ENCODE peak calls at places on chromosomes 5 and 9, in four cellular contexts. U is stimulated activated CD4-positive, alpha-beta T cell treated with anti-CD3 and anti-CD28 coated beads, Interleukin-1b, Interleukin-23, amount 100 ng/mL, for 1 hour; E is AG08395; C is uterus. L is an unnamed sample.

GRCh38 chr5:52920929-52921328 is 68.2 kb upstream of the ITGA2 start:
- DNase-seq in U (no peak), E (peak; percentile 14), C (no peak), L (no peak)

GRCh38 chr5:52043543-52043942 is 660.3 kb downstream of the ISL1 start:
- DNase-seq in U (no peak), E (no peak), C (no peak), L (no peak)

GRCh38 chr9:93891549-93892310 is 63.4 kb downstream of the BARX1 start:
- DNase-seq in U (no peak), E (no peak), C (no peak), L (no peak)

GRCh38 chr9:91522496-91522895 is 98.9 kb upstream of the NFIL3 start:
- DNase-seq in U (no peak), E (no peak), C (no peak), L (no peak)

GRCh38 chr9:125746017-125746773 is 978 bp upstream of the PBX3 start:
- DNase-seq in U (peak; percentile 91), E (peak; percentile 92), C (peak; percentile 90), L (peak; percentile 97)

GRCh38 chr5:57779383-57780223 is 297.0 kb upstream of the ACTBL2 start:
- DNase-seq in U (no peak), E (peak; percentile 58), C (peak; percentile 18), L (peak; percentile 8)

GRCh38 chr9:111000202-111000601 is 38.1 kb downstream of the LPAR1 start:
- DNase-seq in U (no peak), E (no peak), C (no peak), L (no peak)

GRCh38 chr9:120875643-120875953 is 1.4 kb downstream of the PHF19 start:
- DNase-seq in U (no peak), E (no peak), C (no peak), L (no peak)

GRCh38 chr9:72526901-72527800 is 5.7 kb downstream of the TMC1 start:
- DNase-seq in U (peak; percentile 40), E (peak; percentile 93), C (peak; percentile 79), L (peak; percentile 53)

GRCh38 chr9:130368631-130369103 is 76.1 kb upstream of the ASS1 start:
- DNase-seq in U (peak; percentile 2), E (no peak), C (no peak), L (no peak)

GRCh38 chr5:173815571-173815970 is 72.6 kb upstream of the CPEB4 start:
- DNase-seq in U (no peak), E (no peak), C (no peak), L (no peak)

GRCh38 chr5:73701566-73701965 is 75.6 kb downstream of the ARHGEF28 start:
- DNase-seq in U (no peak), E (no peak), C (no peak), L (no peak)

GRCh38 chr9:37775216-37775919 is 9.5 kb downstream of the EXOSC3 start:
- DNase-seq in U (no peak), E (peak; percentile 6), C (no peak), L (no peak)

GRCh38 chr5:92941806-92942205 is 639.2 kb downstream of the NR2F1-AS1 start:
- DNase-seq in U (no peak), E (no peak), C (no peak), L (no peak)

L was measured in GM20000.